ENCODE peak calls at places on chromosomes 16 and 17, in nine cellular contexts. P, G, W, U, B, D, Y, O and S are unnamed samples.

GRCh38 chr17:40981115-40981514 is 3.0 kb downstream of the KRT40 start:
- DNase-seq in O (no peak), W (no peak), G (no peak), B (no peak), D (no peak), Y (no peak), U (no peak), P (no peak), S (no peak)

GRCh38 chr16:70437017-70437581 is 1.8 kb downstream of the ST3GAL2 start:
- DNase-seq in P (no peak), B (no peak), Y (peak), U (peak), G (no peak), W (no peak), O (no peak), D (no peak), S (peak)

GRCh38 chr16:2250652-2251280 is 621 bp downstream of the ECI1 start:
- DNase-seq in P (no peak), D (no peak), O (no peak), Y (no peak), U (no peak), G (no peak), W (no peak), B (peak), S (no peak)

GRCh38 chr16:72763927-72764628 is 283.9 kb downstream of the ZFHX3 start:
- DNase-seq in O (no peak), U (no peak), B (no peak), G (no peak), Y (no peak), P (no peak), D (no peak), W (no peak), S (no peak)

GRCh38 chr17:81927145-81927652 is 336 bp downstream of the MAFG start:
- DNase-seq in O (no peak), U (no peak), W (no peak), D (peak), Y (no peak), B (no peak), P (no peak), G (no peak), S (peak)

GRCh38 chr17:21278304-21279197 is 6.0 kb upstream of the MAP2K3 start:
- DNase-seq in G (peak), Y (no peak), D (no peak), U (no peak), B (peak), P (no peak), O (no peak), W (no peak), S (no peak)

GRCh38 chr16:27446721-27447120 is 44.7 kb downstream of the IL21R start:
- DNase-seq in B (peak), D (peak), O (no peak), Y (no peak), W (no peak), P (no peak), G (peak), U (no peak), S (no peak)

GRCh38 chr16:66885491-66885890 is 5.2 kb downstream of the PDP2 start:
- DNase-seq in Y (no peak), W (no peak), O (no peak), B (no peak), P (no peak), U (no peak), G (no peak), D (no peak), S (no peak)

GRCh38 chr17:17120716-17121115 is 78.5 kb downstream of the MPRIP start:
- DNase-seq in B (no peak), W (no peak), P (no peak), G (no peak), U (no peak), Y (no peak), O (no peak), D (no peak), S (no peak)

GRCh38 chr16:31460582-31461002 is 1.3 kb downstream of the ARMC5 start:
- DNase-seq in W (no peak), G (no peak), Y (peak), D (no peak), O (no peak), P (no peak), U (no peak), B (peak), S (no peak)